ENCODE peak calls at places on chromosome 16, in nine cellular contexts. One of them, this sample, is unnamed.

GRCh38 chr16:89179656-89180315 is 8.2 kb downstream of the CDH15 start:
- ATAC-seq in left cardiac atrium: no peak
- ATAC-seq in activated T-cell treated with anti-CD3 and anti-CD28 coated beads, Interleukin-2, amount 50 U/mL, for 4 hours: no peak
- ATAC-seq in naive B cell: no peak
- ATAC-seq in activated CD8-positive, alpha-beta T cell treated with anti-CD3 and anti-CD28 coated beads for 36 hours: no peak
- ATAC-seq in A549: no peak
- ATAC-seq in sciatic nerve: no peak
- ATAC-seq in right cardiac atrium: no peak
- ATAC-seq in activated B cell treated with CpG ODN at 0.5 μM for 24 hours: no peak
- ATAC-seq in this sample: no peak

GRCh38 chr16:69917739-69918138 is 33.4 kb upstream of the CLEC18A start:
- ATAC-seq in left cardiac atrium: peak
- ATAC-seq in activated T-cell treated with anti-CD3 and anti-CD28 coated beads, Interleukin-2, amount 50 U/mL, for 4 hours: no peak
- ATAC-seq in naive B cell: no peak
- ATAC-seq in activated CD8-positive, alpha-beta T cell treated with anti-CD3 and anti-CD28 coated beads for 36 hours: no peak
- ATAC-seq in A549: peak
- ATAC-seq in sciatic nerve: peak
- ATAC-seq in right cardiac atrium: peak
- ATAC-seq in activated B cell treated with CpG ODN at 0.5 μM for 24 hours: no peak
- ATAC-seq in this sample: peak

GRCh38 chr16:51164574-51164973 is 13.5 kb upstream of the SALL1 start:
- ATAC-seq in left cardiac atrium: no peak
- ATAC-seq in activated T-cell treated with anti-CD3 and anti-CD28 coated beads, Interleukin-2, amount 50 U/mL, for 4 hours: no peak
- ATAC-seq in naive B cell: no peak
- ATAC-seq in activated CD8-positive, alpha-beta T cell treated with anti-CD3 and anti-CD28 coated beads for 36 hours: no peak
- ATAC-seq in A549: no peak
- ATAC-seq in sciatic nerve: no peak
- ATAC-seq in right cardiac atrium: no peak
- ATAC-seq in activated B cell treated with CpG ODN at 0.5 μM for 24 hours: no peak
- ATAC-seq in this sample: no peak

GRCh38 chr16:53958481-53958880 is 254.5 kb downstream of the FTO start:
- ATAC-seq in left cardiac atrium: no peak
- ATAC-seq in activated T-cell treated with anti-CD3 and anti-CD28 coated beads, Interleukin-2, amount 50 U/mL, for 4 hours: no peak
- ATAC-seq in naive B cell: no peak
- ATAC-seq in activated CD8-positive, alpha-beta T cell treated with anti-CD3 and anti-CD28 coated beads for 36 hours: no peak
- ATAC-seq in A549: no peak
- ATAC-seq in sciatic nerve: no peak
- ATAC-seq in right cardiac atrium: no peak
- ATAC-seq in activated B cell treated with CpG ODN at 0.5 μM for 24 hours: no peak
- ATAC-seq in this sample: no peak

GRCh38 chr16:48155926-48156789 is at the start of gene ABCC12:
- ATAC-seq in left cardiac atrium: no peak
- ATAC-seq in activated T-cell treated with anti-CD3 and anti-CD28 coated beads, Interleukin-2, amount 50 U/mL, for 4 hours: no peak
- ATAC-seq in naive B cell: peak
- ATAC-seq in activated CD8-positive, alpha-beta T cell treated with anti-CD3 and anti-CD28 coated beads for 36 hours: no peak
- ATAC-seq in A549: no peak
- ATAC-seq in sciatic nerve: peak
- ATAC-seq in right cardiac atrium: no peak
- ATAC-seq in activated B cell treated with CpG ODN at 0.5 μM for 24 hours: no peak
- ATAC-seq in this sample: peak

GRCh38 chr16:87955302-87956168 is 4.3 kb downstream of the BANP start:
- ATAC-seq in left cardiac atrium: no peak
- ATAC-seq in activated T-cell treated with anti-CD3 and anti-CD28 coated beads, Interleukin-2, amount 50 U/mL, for 4 hours: no peak
- ATAC-seq in naive B cell: no peak
- ATAC-seq in activated CD8-positive, alpha-beta T cell treated with anti-CD3 and anti-CD28 coated beads for 36 hours: no peak
- ATAC-seq in A549: no peak
- ATAC-seq in sciatic nerve: no peak
- ATAC-seq in right cardiac atrium: no peak
- ATAC-seq in activated B cell treated with CpG ODN at 0.5 μM for 24 hours: no peak
- ATAC-seq in this sample: no peak

GRCh38 chr16:66134875-66135274 is 231.6 kb upstream of the CDH5 start:
- ATAC-seq in left cardiac atrium: peak
- ATAC-seq in activated T-cell treated with anti-CD3 and anti-CD28 coated beads, Interleukin-2, amount 50 U/mL, for 4 hours: no peak
- ATAC-seq in naive B cell: no peak
- ATAC-seq in activated CD8-positive, alpha-beta T cell treated with anti-CD3 and anti-CD28 coated beads for 36 hours: no peak
- ATAC-seq in A549: no peak
- ATAC-seq in sciatic nerve: peak
- ATAC-seq in right cardiac atrium: no peak
- ATAC-seq in activated B cell treated with CpG ODN at 0.5 μM for 24 hours: no peak
- ATAC-seq in this sample: no peak

GRCh38 chr16:50842589-50842988 is 100.7 kb downstream of the CYLD start:
- ATAC-seq in left cardiac atrium: no peak
- ATAC-seq in activated T-cell treated with anti-CD3 and anti-CD28 coated beads, Interleukin-2, amount 50 U/mL, for 4 hours: peak
- ATAC-seq in naive B cell: no peak
- ATAC-seq in activated CD8-positive, alpha-beta T cell treated with anti-CD3 and anti-CD28 coated beads for 36 hours: peak
- ATAC-seq in A549: no peak
- ATAC-seq in sciatic nerve: no peak
- ATAC-seq in right cardiac atrium: no peak
- ATAC-seq in activated B cell treated with CpG ODN at 0.5 μM for 24 hours: no peak
- ATAC-seq in this sample: no peak

GRCh38 chr16:16080465-16081065 is 131.1 kb downstream of the ABCC1 start:
- ATAC-seq in left cardiac atrium: no peak
- ATAC-seq in activated T-cell treated with anti-CD3 and anti-CD28 coated beads, Interleukin-2, amount 50 U/mL, for 4 hours: no peak
- ATAC-seq in naive B cell: no peak
- ATAC-seq in activated CD8-positive, alpha-beta T cell treated with anti-CD3 and anti-CD28 coated beads for 36 hours: no peak
- ATAC-seq in A549: no peak
- ATAC-seq in sciatic nerve: no peak
- ATAC-seq in right cardiac atrium: no peak
- ATAC-seq in activated B cell treated with CpG ODN at 0.5 μM for 24 hours: no peak
- ATAC-seq in this sample: no peak

GRCh38 chr16:75372236-75372856 is 61.0 kb downstream of the CFDP1 start:
- ATAC-seq in left cardiac atrium: peak
- ATAC-seq in activated T-cell treated with anti-CD3 and anti-CD28 coated beads, Interleukin-2, amount 50 U/mL, for 4 hours: no peak
- ATAC-seq in naive B cell: no peak
- ATAC-seq in activated CD8-positive, alpha-beta T cell treated with anti-CD3 and anti-CD28 coated beads for 36 hours: no peak
- ATAC-seq in A549: no peak
- ATAC-seq in sciatic nerve: no peak
- ATAC-seq in right cardiac atrium: peak
- ATAC-seq in activated B cell treated with CpG ODN at 0.5 μM for 24 hours: no peak
- ATAC-seq in this sample: peak

GRCh38 chr16:48963901-48964615 is 317.6 kb downstream of the CBLN1 start:
- ATAC-seq in left cardiac atrium: peak
- ATAC-seq in activated T-cell treated with anti-CD3 and anti-CD28 coated beads, Interleukin-2, amount 50 U/mL, for 4 hours: no peak
- ATAC-seq in naive B cell: no peak
- ATAC-seq in activated CD8-positive, alpha-beta T cell treated with anti-CD3 and anti-CD28 coated beads for 36 hours: no peak
- ATAC-seq in A549: peak
- ATAC-seq in sciatic nerve: no peak
- ATAC-seq in right cardiac atrium: no peak
- ATAC-seq in activated B cell treated with CpG ODN at 0.5 μM for 24 hours: no peak
- ATAC-seq in this sample: peak

GRCh38 chr16:83273504-83274173 is 534.1 kb upstream of the HSBP1 start:
- ATAC-seq in left cardiac atrium: no peak
- ATAC-seq in activated T-cell treated with anti-CD3 and anti-CD28 coated beads, Interleukin-2, amount 50 U/mL, for 4 hours: no peak
- ATAC-seq in naive B cell: no peak
- ATAC-seq in activated CD8-positive, alpha-beta T cell treated with anti-CD3 and anti-CD28 coated beads for 36 hours: no peak
- ATAC-seq in A549: no peak
- ATAC-seq in sciatic nerve: no peak
- ATAC-seq in right cardiac atrium: no peak
- ATAC-seq in activated B cell treated with CpG ODN at 0.5 μM for 24 hours: no peak
- ATAC-seq in this sample: no peak

GRCh38 chr16:19588661-19589060 is 33.2 kb downstream of the VPS35L start:
- ATAC-seq in left cardiac atrium: peak
- ATAC-seq in activated T-cell treated with anti-CD3 and anti-CD28 coated beads, Interleukin-2, amount 50 U/mL, for 4 hours: no peak
- ATAC-seq in naive B cell: no peak
- ATAC-seq in activated CD8-positive, alpha-beta T cell treated with anti-CD3 and anti-CD28 coated beads for 36 hours: peak
- ATAC-seq in A549: no peak
- ATAC-seq in sciatic nerve: peak
- ATAC-seq in right cardiac atrium: peak
- ATAC-seq in activated B cell treated with CpG ODN at 0.5 μM for 24 hours: no peak
- ATAC-seq in this sample: no peak

GRCh38 chr16:71540-72341 is 690 bp downstream of the RHBDF1 start:
- ATAC-seq in left cardiac atrium: peak
- ATAC-seq in activated T-cell treated with anti-CD3 and anti-CD28 coated beads, Interleukin-2, amount 50 U/mL, for 4 hours: no peak
- ATAC-seq in naive B cell: no peak
- ATAC-seq in activated CD8-positive, alpha-beta T cell treated with anti-CD3 and anti-CD28 coated beads for 36 hours: no peak
- ATAC-seq in A549: peak
- ATAC-seq in sciatic nerve: peak
- ATAC-seq in right cardiac atrium: peak
- ATAC-seq in activated B cell treated with CpG ODN at 0.5 μM for 24 hours: no peak
- ATAC-seq in this sample: peak

GRCh38 chr16:3971706-3972105 is 91.2 kb upstream of the CREBBP start:
- ATAC-seq in left cardiac atrium: peak
- ATAC-seq in activated T-cell treated with anti-CD3 and anti-CD28 coated beads, Interleukin-2, amount 50 U/mL, for 4 hours: no peak
- ATAC-seq in naive B cell: no peak
- ATAC-seq in activated CD8-positive, alpha-beta T cell treated with anti-CD3 and anti-CD28 coated beads for 36 hours: no peak
- ATAC-seq in A549: no peak
- ATAC-seq in sciatic nerve: no peak
- ATAC-seq in right cardiac atrium: peak
- ATAC-seq in activated B cell treated with CpG ODN at 0.5 μM for 24 hours: no peak
- ATAC-seq in this sample: peak

GRCh38 chr16:67531247-67531646 is 2.6 kb downstream of the RIPOR1 start:
- ATAC-seq in left cardiac atrium: no peak
- ATAC-seq in activated T-cell treated with anti-CD3 and anti-CD28 coated beads, Interleukin-2, amount 50 U/mL, for 4 hours: no peak
- ATAC-seq in naive B cell: peak
- ATAC-seq in activated CD8-positive, alpha-beta T cell treated with anti-CD3 and anti-CD28 coated beads for 36 hours: no peak
- ATAC-seq in A549: no peak
- ATAC-seq in sciatic nerve: peak
- ATAC-seq in right cardiac atrium: no peak
- ATAC-seq in activated B cell treated with CpG ODN at 0.5 μM for 24 hours: peak
- ATAC-seq in this sample: no peak

GRCh38 chr16:53780051-53780450 is 76.1 kb downstream of the FTO start:
- ATAC-seq in left cardiac atrium: no peak
- ATAC-seq in activated T-cell treated with anti-CD3 and anti-CD28 coated beads, Interleukin-2, amount 50 U/mL, for 4 hours: no peak
- ATAC-seq in naive B cell: no peak
- ATAC-seq in activated CD8-positive, alpha-beta T cell treated with anti-CD3 and anti-CD28 coated beads for 36 hours: no peak
- ATAC-seq in A549: no peak
- ATAC-seq in sciatic nerve: no peak
- ATAC-seq in right cardiac atrium: no peak
- ATAC-seq in activated B cell treated with CpG ODN at 0.5 μM for 24 hours: no peak
- ATAC-seq in this sample: no peak